ENCODE peak calls at places on chromosomes 11 and 22, in six cellular contexts. D is posterior cingulate gyrus; O is T-helper 9 cell; W is HEK293T; L is stimulated activated CD4-positive, alpha-beta T cell treated with anti-CD3 and anti-CD28 coated beads, Interleukin-1b, Interleukin-23, amount 100 ng/mL, for 1 hour; E is ecto neural progenitor cell. U is an unnamed sample.

GRCh38 chr22:29787371-29787980 is 20.3 kb downstream of the UQCR10 start:
- DNase-seq in D (no peak), O (no peak), W (no peak), L (no peak), E (no peak), U (no peak)

GRCh38 chr22:45885941-45886395 is 91.0 kb downstream of the WNT7B start:
- DNase-seq in D (peak; percentile 91), O (no peak), W (no peak), L (no peak), E (peak; percentile 53), U (no peak)

GRCh38 chr22:19568337-19569311 is 44.4 kb upstream of the CLDN5 start:
- DNase-seq in D (no peak), O (no peak), W (no peak), L (no peak), E (no peak), U (peak; percentile 47)

GRCh38 chr22:19109198-19110063 is 12.8 kb downstream of the DGCR2 start:
- DNase-seq in D (no peak), O (peak; percentile 22), W (no peak), L (peak; percentile 5), E (no peak), U (peak; percentile 74)

GRCh38 chr22:20439928-20440575 is 2.4 kb upstream of the SCARF2 start:
- DNase-seq in D (peak; percentile 50), O (no peak), W (no peak), L (no peak), E (peak; percentile 34), U (no peak)

GRCh38 chr11:111368285-111368560 is 10.9 kb downstream of the POU2AF1 start:
- DNase-seq in D (no peak), O (no peak), W (no peak), L (no peak), E (no peak), U (no peak)

GRCh38 chr22:42662114-42663021 is 13.2 kb upstream of the CYB5R3 start:
- DNase-seq in D (peak; percentile 97), O (peak; percentile 87), W (peak; percentile 90), L (peak; percentile 50), E (peak; percentile 92), U (peak; percentile 67)

GRCh38 chr11:6746086-6746618 is 25.6 kb downstream of the OR2AG2 start:
- DNase-seq in D (no peak), O (peak; percentile 22), W (no peak), L (no peak), E (no peak), U (peak; percentile 15)

GRCh38 chr11:130831506-130832385 is 84.5 kb downstream of the SNX19 start:
- DNase-seq in D (peak; percentile 91), O (no peak), W (no peak), L (no peak), E (no peak), U (no peak)

GRCh38 chr11:10022764-10023163 is 271.3 kb downstream of the SBF2 start:
- DNase-seq in D (no peak), O (no peak), W (no peak), L (no peak), E (no peak), U (no peak)

GRCh38 chr11:107770546-107770945 is 58.7 kb upstream of the SLN start:
- DNase-seq in D (no peak), O (no peak), W (no peak), L (no peak), E (no peak), U (peak; percentile 80)

GRCh38 chr11:27795955-27796861 is 96.0 kb upstream of the BDNF start:
- DNase-seq in D (no peak), O (no peak), W (peak; percentile 12), L (no peak), E (peak; percentile 46), U (peak; percentile 27)

GRCh38 chr11:33712436-33712835 is 11.8 kb upstream of the C11orf91 start:
- DNase-seq in D (no peak), O (no peak), W (no peak), L (no peak), E (no peak), U (no peak)

GRCh38 chr22:47400701-47401591 is 638.5 kb downstream of the TBC1D22A start:
- DNase-seq in D (peak; percentile 70), O (no peak), W (no peak), L (no peak), E (no peak), U (no peak)

GRCh38 chr11:133467686-133468085 is 64.6 kb downstream of the OPCML start:
- DNase-seq in D (no peak), O (no peak), W (no peak), L (no peak), E (no peak), U (no peak)

GRCh38 chr22:47269689-47270088 is 507.2 kb downstream of the TBC1D22A start:
- DNase-seq in D (peak; percentile 21), O (no peak), W (no peak), L (no peak), E (no peak), U (no peak)

GRCh38 chr11:107821199-107821926 is 37.2 kb downstream of the SLC35F2 start:
- DNase-seq in D (no peak), O (no peak), W (no peak), L (no peak), E (no peak), U (no peak)

GRCh38 chr22:45574069-45574703 is 71.5 kb downstream of the FBLN1 start:
- DNase-seq in D (peak; percentile 74), O (no peak), W (no peak), L (no peak), E (no peak), U (no peak)

GRCh38 chr22:31102441-31103081 is 4.8 kb downstream of the SELENOM start:
- DNase-seq in D (peak; percentile 66), O (no peak), W (no peak), L (no peak), E (no peak), U (peak; percentile 99)

GRCh38 chr11:82720267-82720666 is 13.4 kb downstream of the FAM181B start:
- DNase-seq in D (peak; percentile 40), O (no peak), W (no peak), L (no peak), E (no peak), U (no peak)

GRCh38 chr11:129639300-129639699 is 176.3 kb upstream of the TMEM45B start:
- DNase-seq in D (no peak), O (no peak), W (no peak), L (no peak), E (no peak), U (peak; percentile 97)

GRCh38 chr11:123556633-123557032 is 97.8 kb downstream of the SCN3B start:
- DNase-seq in D (no peak), O (no peak), W (no peak), L (no peak), E (no peak), U (no peak)

GRCh38 chr22:46390652-46391301 is 55.3 kb downstream of the TRMU start:
- DNase-seq in D (peak; percentile 90), O (no peak), W (peak; percentile 63), L (no peak), E (no peak), U (no peak)

GRCh38 chr11:57761301-57762234 is at the start of gene CTNND1:
- DNase-seq in D (peak; percentile 96), O (no peak), W (peak; percentile 91), L (no peak), E (peak; percentile 85), U (peak; percentile 99)

GRCh38 chr11:72303179-72303578 is 59.2 kb upstream of the PHOX2A start:
- DNase-seq in D (no peak), O (no peak), W (no peak), L (no peak), E (no peak), U (no peak)

GRCh38 chr11:61756452-61757212 is 4.2 kb downstream of the MYRF start:
- DNase-seq in D (no peak), O (no peak), W (no peak), L (no peak), E (no peak), U (peak; percentile 56)

GRCh38 chr11:126575849-126576248 is 220.4 kb downstream of the ST3GAL4 start:
- DNase-seq in D (no peak), O (no peak), W (no peak), L (no peak), E (no peak), U (no peak)

GRCh38 chr11:16818284-16818683 is 79.8 kb downstream of the C11orf58 start:
- DNase-seq in D (peak; percentile 24), O (no peak), W (no peak), L (no peak), E (no peak), U (no peak)

GRCh38 chr11:93842461-93842860 is 8.0 kb downstream of the VSTM5 start:
- DNase-seq in D (peak; percentile 81), O (no peak), W (no peak), L (no peak), E (no peak), U (no peak)

GRCh38 chr11:66845876-66846212 is 2.6 kb downstream of the RCE1 start:
- DNase-seq in D (peak; percentile 43), O (no peak), W (no peak), L (no peak), E (no peak), U (no peak)

GRCh38 chr11:122170815-122171475 is 54.9 kb upstream of the BLID start:
- DNase-seq in D (no peak), O (no peak), W (no peak), L (no peak), E (no peak), U (peak; percentile 88)

GRCh38 chr11:118572914-118573550 is 823 bp downstream of the ARCN1 start:
- DNase-seq in D (no peak), O (no peak), W (peak; percentile 20), L (no peak), E (no peak), U (peak; percentile 69)

GRCh38 chr11:77602385-77603105 is 12.8 kb downstream of the AQP11 start:
- DNase-seq in D (no peak), O (no peak), W (no peak), L (no peak), E (no peak), U (peak; percentile 72)

GRCh38 chr22:27422442-27422841 is 379.1 kb downstream of the MN1 start:
- DNase-seq in D (no peak), O (no peak), W (no peak), L (no peak), E (no peak), U (no peak)

GRCh38 chr22:48105254-48105653 is 1342.8 kb downstream of the TBC1D22A start:
- DNase-seq in D (no peak), O (no peak), W (no peak), L (no peak), E (peak; percentile 21), U (no peak)

GRCh38 chr22:38614331-38615122 is 41.7 kb downstream of the FAM227A start:
- DNase-seq in D (no peak), O (no peak), W (no peak), L (no peak), E (no peak), U (peak; percentile 32)

U was measured in mesenchymal stem cell.